ENCODE peak calls at places on chromosomes 5 and 9, in six cellular contexts. Z, L, S, A, G and Q are unnamed samples.

GRCh38 chr5:180284161-180284560 is 7.7 kb downstream of the MAPK9 start:
- DNase-seq in Z (no peak), L (no peak), S (no peak), A (no peak), G (no peak), Q (no peak)

GRCh38 chr5:64462391-64462790 is 43.4 kb upstream of the RGS7BP start:
- DNase-seq in Z (no peak), L (no peak), S (no peak), A (no peak), G (no peak), Q (no peak)

GRCh38 chr9:88571417-88571816 is 36.4 kb downstream of the NXNL2 start:
- DNase-seq in Z (no peak), L (no peak), S (no peak), A (no peak), G (no peak), Q (no peak)

GRCh38 chr9:20593551-20593950 is 28.7 kb downstream of the MLLT3 start:
- DNase-seq in Z (no peak), L (no peak), S (no peak), A (no peak), G (no peak), Q (no peak)

GRCh38 chr5:107853031-107853430 is 182.3 kb upstream of the EFNA5 start:
- DNase-seq in Z (no peak), L (no peak), S (no peak), A (no peak), G (no peak), Q (no peak)

GRCh38 chr9:89363921-89364663 is 45.8 kb downstream of the SECISBP2 start:
- DNase-seq in Z (no peak), L (no peak), S (peak; percentile 53), A (no peak), G (no peak), Q (no peak)

GRCh38 chr9:22415941-22416691 is 30.5 kb upstream of the DMRTA1 start:
- DNase-seq in Z (no peak), L (no peak), S (no peak), A (no peak), G (no peak), Q (no peak)

GRCh38 chr5:156474251-156474650 is 147.3 kb downstream of the SGCD start:
- DNase-seq in Z (peak; percentile 65), L (peak; percentile 21), S (no peak), A (no peak), G (no peak), Q (no peak)

GRCh38 chr9:83457005-83457404 is 81.2 kb downstream of the FRMD3 start:
- DNase-seq in Z (no peak), L (no peak), S (no peak), A (no peak), G (no peak), Q (no peak)

GRCh38 chr9:136721339-136722092 is 9.1 kb downstream of the DIPK1B start:
- DNase-seq in Z (no peak), L (no peak), S (no peak), A (no peak), G (no peak), Q (no peak)

GRCh38 chr5:119275146-119275872 is 80.5 kb upstream of the TNFAIP8 start:
- DNase-seq in Z (no peak), L (no peak), S (no peak), A (no peak), G (no peak), Q (no peak)

GRCh38 chr5:68418230-68418629 is 202.7 kb downstream of the PIK3R1 start:
- DNase-seq in Z (no peak), L (no peak), S (no peak), A (peak; percentile 54), G (no peak), Q (no peak)

GRCh38 chr5:63230754-63231153 is 652.1 kb downstream of the LRRC70 start:
- DNase-seq in Z (no peak), L (no peak), S (no peak), A (no peak), G (no peak), Q (no peak)

GRCh38 chr5:77599676-77600075 is 38.8 kb downstream of the OTP start:
- DNase-seq in Z (no peak), L (no peak), S (no peak), A (no peak), G (no peak), Q (no peak)

GRCh38 chr5:98927242-98927987 is 1.4 kb downstream of the CHD1 start:
- DNase-seq in Z (no peak), L (peak; percentile 70), S (no peak), A (peak; percentile 50), G (peak; percentile 72), Q (peak; percentile 39)

GRCh38 chr9:95907794-95908193 is 32.3 kb downstream of the ERCC6L2 start:
- DNase-seq in Z (no peak), L (no peak), S (no peak), A (no peak), G (no peak), Q (no peak)

GRCh38 chr5:35345222-35345621 is 114.9 kb upstream of the PRLR start:
- DNase-seq in Z (no peak), L (no peak), S (no peak), A (no peak), G (no peak), Q (no peak)

GRCh38 chr9:99451121-99451606 is 229.1 kb downstream of the SEC61B start:
- DNase-seq in Z (peak; percentile 17), L (no peak), S (no peak), A (peak; percentile 80), G (no peak), Q (no peak)

GRCh38 chr9:21443849-21444625 is 3.8 kb downstream of the IFNA1 start:
- DNase-seq in Z (no peak), L (no peak), S (no peak), A (no peak), G (peak; percentile 38), Q (no peak)

GRCh38 chr9:113653746-113654604 is 190.4 kb downstream of the RGS3 start:
- DNase-seq in Z (no peak), L (no peak), S (peak; percentile 46), A (peak; percentile 19), G (no peak), Q (no peak)

GRCh38 chr5:78907255-78907886 is 77.7 kb downstream of the ARSB start:
- DNase-seq in Z (no peak), L (no peak), S (no peak), A (no peak), G (no peak), Q (no peak)

GRCh38 chr5:131357739-131358561 is 94.1 kb downstream of the CDC42SE2 start:
- DNase-seq in Z (no peak), L (no peak), S (no peak), A (no peak), G (no peak), Q (no peak)

GRCh38 chr9:120854596-120855327 is 12.0 kb upstream of the PSMD5 start:
- DNase-seq in Z (no peak), L (no peak), S (no peak), A (no peak), G (no peak), Q (no peak)

GRCh38 chr5:9125852-9126251 is 420.0 kb downstream of the SEMA5A start:
- DNase-seq in Z (no peak), L (no peak), S (no peak), A (no peak), G (no peak), Q (no peak)

DNA sequence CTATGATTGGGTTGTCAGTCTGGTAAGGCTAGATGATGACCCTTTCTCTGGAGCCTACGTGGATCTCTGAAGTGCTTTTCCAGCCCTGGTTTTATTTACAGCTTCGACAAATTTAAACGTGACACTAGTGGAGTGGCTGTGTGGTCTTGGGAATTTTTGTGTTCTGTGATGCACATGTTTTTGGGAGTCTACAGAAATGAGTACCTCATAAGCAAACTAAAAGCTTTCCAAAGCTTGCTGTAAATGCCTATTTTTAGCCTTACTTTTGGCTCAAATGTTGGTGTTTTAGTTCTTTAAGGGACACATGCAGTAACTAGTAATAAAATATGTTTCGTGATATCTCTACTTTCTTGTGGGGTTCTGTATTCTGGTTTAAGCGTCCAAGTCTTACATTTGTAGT is 3.3 kb downstream of the LARP1 start:
- DNase-seq in Z (no peak), L (no peak), S (no peak), A (no peak), G (no peak), Q (no peak)
- H3K4me3 ChIP-seq in Z (peak overlapping the region; percentile 23), L (no peak overlapping the region), S (peak overlapping the region; percentile 25), A (peak overlapping the region; percentile 99), G (peak overlapping the region; percentile 0), Q (no peak overlapping the region)

GRCh38 chr9:77793909-77794308 is 145.8 kb upstream of the GNA14 start:
- DNase-seq in Z (no peak), L (no peak), S (no peak), A (no peak), G (no peak), Q (no peak)
- TF ChIP-seq CTCF in Z (peak; percentile 27), L (no peak), S (peak; percentile 22), A (peak; percentile 33), G (no peak), Q (no peak)

DNA sequence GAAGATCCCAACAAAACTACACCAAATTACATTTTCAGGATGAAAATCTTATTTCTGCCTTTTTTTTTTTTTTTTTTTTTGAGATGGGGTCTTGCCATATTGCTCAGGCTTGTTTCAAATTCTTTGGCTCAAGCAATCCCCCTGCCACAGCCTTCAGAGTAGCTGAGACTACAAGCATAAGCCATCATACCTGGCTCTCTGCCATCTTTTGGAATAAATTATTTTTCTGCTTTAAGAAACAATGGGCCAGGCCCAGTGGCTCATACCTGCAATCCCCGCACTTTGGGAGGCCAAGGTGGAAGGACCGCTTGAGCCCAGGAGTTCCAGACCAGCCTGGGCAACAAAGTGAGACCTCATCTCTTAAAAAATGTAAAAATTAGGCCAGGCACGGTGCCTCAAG is 14.3 kb downstream of the AFF4 start:
- DNase-seq in Z (no peak), L (no peak), S (no peak), A (no peak), G (no peak), Q (no peak)
- H3K4me1 ChIP-seq in Z (peaks cover 20% of the 10 kb centered on the region), L (no peaks in the 10 kb centered on the region), S (peaks cover 6% of the 10 kb centered on the region), A (peaks cover 4% of the 10 kb centered on the region), G (peaks cover 38% of the 10 kb centered on the region), Q (peaks cover 4% of the 10 kb centered on the region)

GRCh38 chr5:61414806-61415205 is 82.7 kb downstream of the ZSWIM6 start:
- DNase-seq in Z (no peak), L (no peak), S (no peak), A (no peak), G (no peak), Q (no peak)

GRCh38 chr5:61407706-61408105 is 75.6 kb downstream of the ZSWIM6 start:
- DNase-seq in Z (no peak), L (no peak), S (no peak), A (no peak), G (no peak), Q (no peak)

GRCh38 chr5:61412344-61412743 is 80.3 kb downstream of the ZSWIM6 start:
- DNase-seq in Z (no peak), L (no peak), S (no peak), A (no peak), G (no peak), Q (no peak)

GRCh38 chr5:61408476-61409168 is 76.6 kb downstream of the ZSWIM6 start:
- DNase-seq in Z (peak; percentile 99), L (peak; percentile 99), S (peak; percentile 100), A (peak; percentile 99), G (peak; percentile 99), Q (peak; percentile 99)

GRCh38 chr5:61409568-61409967 is 77.5 kb downstream of the ZSWIM6 start:
- DNase-seq in Z (no peak), L (no peak), S (no peak), A (no peak), G (no peak), Q (no peak)
- H3K4me3 ChIP-seq in Z (no peak overlapping the region), L (no peak overlapping the region), S (no peak overlapping the region), A (no peak overlapping the region), G (no peak overlapping the region), Q (no peak overlapping the region)